ENCODE peak calls at places on chromosomes 1 and 21, in eight cellular contexts. One of them, this sample, is unnamed.

GRCh38 chr1:90391116-90391515 is 326.0 kb downstream of the BARHL2 start:
- DNase-seq in IMR-90: peak; percentile 26
- DNase-seq in iPS DF 6.9: no peak
- DNase-seq in effector memory CD4-positive, alpha-beta T cell: no peak
- DNase-seq in sigmoid colon: no peak
- DNase-seq in HCT116: no peak
- DNase-seq in pancreas: no peak
- DNase-seq in HL-60: no peak
- DNase-seq in this sample: no peak

GRCh38 chr1:204520834-204521709 is 4.9 kb downstream of the MDM4 start:
- DNase-seq in HCT116: no peak
- DNase-seq in iPS DF 6.9: no peak
- DNase-seq in effector memory CD4-positive, alpha-beta T cell: peak; percentile 44
- DNase-seq in HL-60: peak; percentile 60
- DNase-seq in sigmoid colon: no peak
- DNase-seq in IMR-90: peak; percentile 90
- DNase-seq in pancreas: no peak
- DNase-seq in this sample: no peak

GRCh38 chr21:26845066-26845749 is at the start of gene ADAMTS1:
- DNase-seq in effector memory CD4-positive, alpha-beta T cell: no peak
- DNase-seq in HCT116: no peak
- DNase-seq in pancreas: peak; percentile 59
- DNase-seq in sigmoid colon: peak; percentile 98
- DNase-seq in HL-60: peak; percentile 19
- DNase-seq in iPS DF 6.9: no peak
- DNase-seq in IMR-90: peak; percentile 92
- DNase-seq in this sample: peak; percentile 87

GRCh38 chr1:245261786-245262185 is 107.0 kb downstream of the KIF26B start:
- DNase-seq in IMR-90: no peak
- DNase-seq in pancreas: no peak
- DNase-seq in HCT116: no peak
- DNase-seq in HL-60: no peak
- DNase-seq in sigmoid colon: no peak
- DNase-seq in effector memory CD4-positive, alpha-beta T cell: no peak
- DNase-seq in iPS DF 6.9: no peak
- DNase-seq in this sample: no peak

GRCh38 chr1:24898909-24899439 is 31.1 kb downstream of the RUNX3 start:
- DNase-seq in HL-60: no peak
- DNase-seq in sigmoid colon: peak; percentile 36
- DNase-seq in HCT116: no peak
- DNase-seq in iPS DF 6.9: no peak
- DNase-seq in pancreas: no peak
- DNase-seq in IMR-90: no peak
- DNase-seq in effector memory CD4-positive, alpha-beta T cell: no peak
- DNase-seq in this sample: no peak

GRCh38 chr1:31802190-31803150 is 13.4 kb downstream of the SPOCD1 start:
- DNase-seq in HCT116: no peak
- DNase-seq in HL-60: no peak
- DNase-seq in sigmoid colon: no peak
- DNase-seq in effector memory CD4-positive, alpha-beta T cell: no peak
- DNase-seq in pancreas: no peak
- DNase-seq in iPS DF 6.9: no peak
- DNase-seq in IMR-90: no peak
- DNase-seq in this sample: no peak

GRCh38 chr1:245386321-245387002 is 231.7 kb downstream of the KIF26B start:
- DNase-seq in pancreas: no peak
- DNase-seq in sigmoid colon: no peak
- DNase-seq in HL-60: no peak
- DNase-seq in iPS DF 6.9: no peak
- DNase-seq in HCT116: no peak
- DNase-seq in IMR-90: no peak
- DNase-seq in effector memory CD4-positive, alpha-beta T cell: no peak
- DNase-seq in this sample: no peak

GRCh38 chr1:201218409-201218808 is 27.8 kb downstream of the IGFN1 start:
- DNase-seq in pancreas: no peak
- DNase-seq in HL-60: no peak
- DNase-seq in IMR-90: no peak
- DNase-seq in HCT116: no peak
- DNase-seq in effector memory CD4-positive, alpha-beta T cell: no peak
- DNase-seq in sigmoid colon: no peak
- DNase-seq in iPS DF 6.9: no peak
- DNase-seq in this sample: no peak

GRCh38 chr1:238451006-238451405 is 560.3 kb upstream of the ZP4 start:
- DNase-seq in HL-60: no peak
- DNase-seq in iPS DF 6.9: no peak
- DNase-seq in HCT116: no peak
- DNase-seq in pancreas: no peak
- DNase-seq in sigmoid colon: no peak
- DNase-seq in IMR-90: no peak
- DNase-seq in effector memory CD4-positive, alpha-beta T cell: no peak
- DNase-seq in this sample: no peak

GRCh38 chr1:170536924-170537551 is 5.1 kb downstream of the GORAB start:
- DNase-seq in HL-60: no peak
- DNase-seq in pancreas: no peak
- DNase-seq in IMR-90: no peak
- DNase-seq in sigmoid colon: no peak
- DNase-seq in HCT116: no peak
- DNase-seq in effector memory CD4-positive, alpha-beta T cell: no peak
- DNase-seq in iPS DF 6.9: no peak
- DNase-seq in this sample: no peak

DNA sequence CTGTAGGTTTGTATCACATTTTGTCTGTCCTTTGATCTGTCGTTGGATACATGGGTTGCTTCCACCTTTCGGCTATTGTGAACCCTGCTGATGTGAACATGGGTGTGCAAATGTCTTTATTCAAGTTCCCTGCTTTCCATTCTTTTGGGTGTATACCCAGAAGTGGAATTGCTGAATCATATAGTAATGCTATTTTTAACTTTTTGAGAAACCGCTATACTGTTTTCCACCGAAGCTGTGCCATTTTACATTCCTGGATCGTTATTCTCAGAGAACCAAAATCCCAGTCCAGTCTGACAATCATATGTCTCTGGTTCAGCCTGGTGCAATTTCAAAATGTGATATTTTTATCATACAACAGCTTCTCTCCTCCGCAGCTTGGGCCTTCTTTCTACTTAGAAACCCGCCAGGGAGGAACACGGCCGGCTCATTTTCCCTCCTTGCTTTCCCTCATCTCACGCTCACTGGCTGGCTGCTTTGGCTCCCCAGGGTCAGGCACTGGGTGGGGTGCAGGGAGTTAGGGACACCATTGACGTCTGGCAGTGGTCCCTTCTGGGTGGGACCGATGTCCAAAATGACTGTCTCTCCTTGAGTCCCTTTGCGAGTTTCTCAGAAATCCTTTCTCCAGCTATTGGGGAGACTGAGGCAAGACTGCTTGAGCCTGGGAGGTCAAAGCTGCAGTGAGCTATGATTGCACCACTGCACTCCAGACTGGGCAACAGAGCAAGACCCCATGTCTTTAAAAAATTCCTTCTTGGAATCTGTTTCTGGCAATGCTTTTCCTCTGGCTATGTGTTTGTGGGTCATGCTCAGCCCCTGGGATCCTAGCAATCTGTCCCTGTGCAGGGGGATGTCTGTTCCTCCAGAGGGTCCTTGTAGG is 73.5 kb upstream of the AKT3 start:
- DNase-seq in effector memory CD4-positive, alpha-beta T cell: no peak
- DNase-seq in HL-60: no peak
- DNase-seq in IMR-90: no peak
- DNase-seq in iPS DF 6.9: no peak
- DNase-seq in sigmoid colon: no peak
- DNase-seq in pancreas: no peak
- DNase-seq in HCT116: no peak
- DNase-seq in this sample: no peak
- H3K27ac ChIP-seq in effector memory CD4-positive, alpha-beta T cell: no peak overlapping the region
- H3K27ac ChIP-seq in HL-60: no peak overlapping the region
- H3K27ac ChIP-seq in IMR-90: no peak overlapping the region
- H3K27ac ChIP-seq in iPS DF 6.9: no peak overlapping the region
- H3K27ac ChIP-seq in sigmoid colon: no peak overlapping the region
- H3K27ac ChIP-seq in pancreas: no peak overlapping the region
- H3K27ac ChIP-seq in HCT116: no peak overlapping the region
- H3K27ac ChIP-seq in this sample: no peak overlapping the region

DNA sequence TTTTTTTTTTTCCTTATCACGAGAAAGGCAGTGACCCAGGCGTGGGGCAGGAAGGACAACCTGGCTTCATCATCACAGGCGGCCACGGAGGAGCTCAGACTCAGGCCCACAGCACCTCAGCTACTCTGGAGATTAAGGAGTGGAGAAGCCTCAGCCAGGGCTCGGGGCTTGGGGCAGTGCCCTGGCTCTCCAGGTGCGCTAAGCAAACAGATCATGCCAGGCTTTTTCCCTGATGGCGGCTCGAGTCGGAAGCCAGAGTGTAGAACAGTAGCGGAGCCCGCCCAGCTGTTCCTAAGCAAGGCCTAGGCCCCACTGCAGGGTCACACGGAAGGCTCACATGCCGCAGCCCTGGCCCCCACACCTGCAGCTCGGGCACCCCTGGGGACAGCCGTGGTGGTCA is 70.7 kb downstream of the AGPAT3 start:
- DNase-seq in IMR-90: no peak
- DNase-seq in effector memory CD4-positive, alpha-beta T cell: no peak
- DNase-seq in iPS DF 6.9: no peak
- DNase-seq in pancreas: no peak
- DNase-seq in HCT116: no peak
- DNase-seq in sigmoid colon: no peak
- DNase-seq in HL-60: no peak
- DNase-seq in this sample: no peak
- H3K27ac ChIP-seq in IMR-90: no peak overlapping the region
- H3K27ac ChIP-seq in effector memory CD4-positive, alpha-beta T cell: no peak overlapping the region
- H3K27ac ChIP-seq in iPS DF 6.9: no peak overlapping the region
- H3K27ac ChIP-seq in pancreas: no peak overlapping the region
- H3K27ac ChIP-seq in HCT116: no peak overlapping the region
- H3K27ac ChIP-seq in sigmoid colon: peak overlapping the region; percentile 69
- H3K27ac ChIP-seq in HL-60: no peak overlapping the region
- H3K27ac ChIP-seq in this sample: peak overlapping the region; percentile 52

GRCh38 chr1:52920791-52921291 is 699 bp downstream of the ECHDC2 start:
- DNase-seq in HL-60: no peak
- DNase-seq in effector memory CD4-positive, alpha-beta T cell: no peak
- DNase-seq in HCT116: no peak
- DNase-seq in sigmoid colon: peak; percentile 73
- DNase-seq in iPS DF 6.9: no peak
- DNase-seq in pancreas: peak; percentile 36
- DNase-seq in IMR-90: no peak
- DNase-seq in this sample: no peak

GRCh38 chr1:52917591-52917990 is 3.9 kb downstream of the ECHDC2 start:
- DNase-seq in sigmoid colon: no peak
- DNase-seq in HL-60: no peak
- DNase-seq in HCT116: no peak
- DNase-seq in IMR-90: no peak
- DNase-seq in pancreas: no peak
- DNase-seq in iPS DF 6.9: no peak
- DNase-seq in effector memory CD4-positive, alpha-beta T cell: no peak
- DNase-seq in this sample: no peak

GRCh38 chr1:52919720-52920199 is 1.8 kb downstream of the ECHDC2 start:
- DNase-seq in HCT116: no peak
- DNase-seq in sigmoid colon: no peak
- DNase-seq in pancreas: no peak
- DNase-seq in effector memory CD4-positive, alpha-beta T cell: no peak
- DNase-seq in iPS DF 6.9: no peak
- DNase-seq in IMR-90: no peak
- DNase-seq in HL-60: no peak
- DNase-seq in this sample: no peak

GRCh38 chr1:52918201-52918600 is 3.3 kb downstream of the ECHDC2 start:
- DNase-seq in pancreas: no peak
- DNase-seq in HCT116: no peak
- DNase-seq in IMR-90: no peak
- DNase-seq in sigmoid colon: no peak
- DNase-seq in iPS DF 6.9: no peak
- DNase-seq in effector memory CD4-positive, alpha-beta T cell: no peak
- DNase-seq in HL-60: no peak
- DNase-seq in this sample: no peak

DNA sequence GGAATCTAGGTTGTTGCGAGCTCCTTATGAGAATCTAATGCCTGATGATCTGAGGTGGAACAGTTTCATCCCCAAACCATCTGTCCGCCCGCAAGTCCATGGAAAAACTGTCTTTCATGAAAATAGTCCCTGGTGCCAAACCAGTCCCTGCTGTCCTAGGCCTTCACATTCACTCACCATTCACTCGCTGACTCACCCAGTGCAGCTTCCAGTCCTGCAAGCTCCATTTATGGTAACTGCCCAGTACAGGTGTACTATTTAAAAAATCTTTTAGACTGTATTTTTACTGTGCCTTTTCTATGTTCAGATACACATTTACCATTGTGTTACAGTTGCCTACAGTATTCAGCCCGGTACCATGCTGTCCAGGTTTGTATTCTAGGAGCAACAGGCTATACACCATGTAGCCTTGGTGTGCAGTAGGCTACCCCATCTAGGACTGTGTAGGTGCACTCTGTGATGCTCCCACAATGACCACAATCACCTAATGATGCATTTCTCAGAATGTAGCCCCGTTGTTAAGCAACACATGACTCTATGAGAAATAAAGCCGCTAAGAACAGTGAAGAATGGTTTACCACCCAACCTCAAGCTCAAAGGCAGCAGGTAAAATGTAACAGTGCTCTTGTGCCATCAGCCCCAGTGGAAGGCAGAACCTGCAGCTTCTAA is 2.4 kb downstream of the ECHDC2 start:
- DNase-seq in iPS DF 6.9: no peak
- DNase-seq in effector memory CD4-positive, alpha-beta T cell: no peak
- DNase-seq in pancreas: no peak
- DNase-seq in HL-60: no peak
- DNase-seq in HCT116: no peak
- DNase-seq in sigmoid colon: no peak
- DNase-seq in IMR-90: no peak
- DNase-seq in this sample: no peak
- H3K27ac ChIP-seq in iPS DF 6.9: no peak overlapping the region
- H3K27ac ChIP-seq in effector memory CD4-positive, alpha-beta T cell: no peak overlapping the region
- H3K27ac ChIP-seq in pancreas: no peak overlapping the region
- H3K27ac ChIP-seq in HL-60: no peak overlapping the region
- H3K27ac ChIP-seq in HCT116: no peak overlapping the region
- H3K27ac ChIP-seq in sigmoid colon: peak overlapping the region; percentile 91
- H3K27ac ChIP-seq in IMR-90: no peak overlapping the region
- H3K27ac ChIP-seq in this sample: no peak overlapping the region

GRCh38 chr1:109793089-109793485 is 29.4 kb upstream of the EPS8L3 start:
- DNase-seq in HL-60: no peak
- DNase-seq in iPS DF 6.9: no peak
- DNase-seq in HCT116: no peak
- DNase-seq in pancreas: no peak
- DNase-seq in sigmoid colon: peak; percentile 18
- DNase-seq in IMR-90: no peak
- DNase-seq in effector memory CD4-positive, alpha-beta T cell: no peak
- DNase-seq in this sample: no peak

GRCh38 chr1:109790735-109791494 is 27.2 kb upstream of the EPS8L3 start:
- DNase-seq in HCT116: peak; percentile 27
- DNase-seq in sigmoid colon: peak; percentile 61
- DNase-seq in IMR-90: peak; percentile 41
- DNase-seq in HL-60: peak; percentile 97
- DNase-seq in pancreas: no peak
- DNase-seq in effector memory CD4-positive, alpha-beta T cell: peak; percentile 55
- DNase-seq in iPS DF 6.9: no peak
- DNase-seq in this sample: no peak

GRCh38 chr1:109792056-109792831 is 28.5 kb upstream of the EPS8L3 start:
- DNase-seq in sigmoid colon: peak; percentile 89
- DNase-seq in IMR-90: peak; percentile 93
- DNase-seq in pancreas: peak; percentile 34
- DNase-seq in HL-60: no peak
- DNase-seq in iPS DF 6.9: no peak
- DNase-seq in HCT116: no peak
- DNase-seq in effector memory CD4-positive, alpha-beta T cell: no peak
- DNase-seq in this sample: peak; percentile 19

GRCh38 chr1:109790329-109790728 is 26.6 kb upstream of the EPS8L3 start:
- DNase-seq in iPS DF 6.9: no peak
- DNase-seq in pancreas: no peak
- DNase-seq in effector memory CD4-positive, alpha-beta T cell: no peak
- DNase-seq in sigmoid colon: no peak
- DNase-seq in HL-60: no peak
- DNase-seq in IMR-90: no peak
- DNase-seq in HCT116: no peak
- DNase-seq in this sample: no peak

GRCh38 chr1:109791495-109792040 is 27.8 kb upstream of the EPS8L3 start:
- DNase-seq in iPS DF 6.9: no peak
- DNase-seq in effector memory CD4-positive, alpha-beta T cell: no peak
- DNase-seq in HL-60: no peak
- DNase-seq in HCT116: no peak
- DNase-seq in IMR-90: no peak
- DNase-seq in pancreas: no peak
- DNase-seq in sigmoid colon: peak; percentile 63
- DNase-seq in this sample: no peak
- H3K27ac ChIP-seq in iPS DF 6.9: no peak overlapping the region
- H3K27ac ChIP-seq in effector memory CD4-positive, alpha-beta T cell: peak overlapping the region; percentile 21
- H3K27ac ChIP-seq in HL-60: peak overlapping the region; percentile 89
- H3K27ac ChIP-seq in HCT116: peak overlapping the region; percentile 30
- H3K27ac ChIP-seq in IMR-90: peak overlapping the region; percentile 53
- H3K27ac ChIP-seq in pancreas: no peak overlapping the region
- H3K27ac ChIP-seq in sigmoid colon: no peak overlapping the region
- H3K27ac ChIP-seq in this sample: no peak overlapping the region